ENCODE peak calls at places on chromosomes 2 and 18, in eight cellular contexts. J, E, B, T, V, O, M and S are unnamed samples. For H3K4me1, the result is how much of the 10 kb centered on the place peaks cover.

GRCh38 chr18:3054785-3055184 is 41.8 kb upstream of the LPIN2 start:
- DNase-seq in O (no peak), M (no peak), T (no peak), V (no peak), B (no peak), J (no peak), E (no peak), S (no peak)

GRCh38 chr2:86617153-86617552 is 6.5 kb downstream of the RNF103 start:
- DNase-seq in O (no peak), B (no peak), J (no peak), E (no peak), V (no peak), T (no peak), M (no peak), S (no peak)

GRCh38 chr2:67209107-67209506 is 188.0 kb upstream of the ETAA1 start:
- DNase-seq in T (no peak), M (no peak), V (no peak), E (no peak), O (no peak), J (no peak), B (no peak), S (no peak)

GRCh38 chr2:31534636-31535035 is 46.1 kb downstream of the SRD5A2 start:
- DNase-seq in B (no peak), O (no peak), V (no peak), M (no peak), E (no peak), T (no peak), J (no peak), S (no peak)

GRCh38 chr2:70132244-70133126 is 45.2 kb downstream of the PCBP1 start:
- DNase-seq in V (no peak), E (no peak), M (peak), J (no peak), B (peak), T (no peak), O (peak), S (peak)

GRCh38 chr18:40124107-40124506 is 1830.9 kb upstream of the PIK3C3 start:
- DNase-seq in T (no peak), E (no peak), V (no peak), M (no peak), J (no peak), B (peak), O (no peak), S (no peak)

GRCh38 chr2:100921685-100922161 is 80.4 kb upstream of the RPL31 start:
- DNase-seq in O (no peak), T (no peak), J (no peak), V (no peak), B (peak), E (no peak), M (no peak), S (no peak)

GRCh38 chr2:11411768-11412448 is 54.1 kb downstream of the E2F6 start:
- DNase-seq in J (no peak), V (peak), O (peak), M (peak), B (peak), E (no peak), T (no peak), S (peak)

GRCh38 chr18:8965398-8965797 is 137.1 kb upstream of the NDUFV2 start:
- DNase-seq in T (no peak), M (no peak), J (no peak), B (no peak), O (no peak), V (no peak), E (no peak), S (no peak)

GRCh38 chr2:235011929-235012631 is 60.3 kb downstream of the SH3BP4 start:
- DNase-seq in J (peak), M (no peak), T (no peak), E (no peak), V (no peak), O (no peak), B (no peak), S (no peak)

GRCh38 chr2:7758065-7758759 is 841.0 kb downstream of the RNF144A start:
- DNase-seq in J (no peak), O (no peak), T (no peak), V (no peak), B (no peak), E (no peak), M (no peak), S (no peak)

GRCh38 chr2:26088038-26088643 is 54.3 kb downstream of the RAB10 start:
- DNase-seq in B (peak), E (no peak), M (no peak), O (peak), V (no peak), J (peak), T (no peak), S (no peak)

GRCh38 chr2:78973630-78974029 is 51.9 kb upstream of the REG3G start:
- DNase-seq in M (no peak), E (no peak), T (no peak), O (no peak), J (no peak), B (no peak), V (no peak), S (no peak)

GRCh38 chr18:48409591-48410094 is 460 bp upstream of the ZBTB7C start:
- DNase-seq in B (no peak), E (no peak), V (peak), T (no peak), J (peak), M (no peak), O (no peak), S (peak)

GRCh38 chr2:112846056-112846455 is 9.5 kb upstream of the IL1B start:
- DNase-seq in B (no peak), J (peak), O (no peak), E (no peak), T (no peak), V (no peak), M (no peak), S (no peak)

GRCh38 chr18:55974521-55974920 is 386.5 kb upstream of the TCF4 start:
- DNase-seq in O (no peak), J (no peak), M (no peak), T (no peak), V (no peak), E (no peak), B (no peak), S (no peak)

GRCh38 chr18:55967019-55967418 is 379.0 kb upstream of the TCF4 start:
- DNase-seq in E (no peak), T (no peak), V (no peak), O (no peak), J (no peak), B (no peak), M (no peak), S (no peak)

GRCh38 chr18:55964171-55964570 is 376.2 kb upstream of the TCF4 start:
- DNase-seq in M (no peak), T (no peak), B (no peak), E (no peak), O (no peak), V (no peak), J (no peak), S (no peak)

DNA sequence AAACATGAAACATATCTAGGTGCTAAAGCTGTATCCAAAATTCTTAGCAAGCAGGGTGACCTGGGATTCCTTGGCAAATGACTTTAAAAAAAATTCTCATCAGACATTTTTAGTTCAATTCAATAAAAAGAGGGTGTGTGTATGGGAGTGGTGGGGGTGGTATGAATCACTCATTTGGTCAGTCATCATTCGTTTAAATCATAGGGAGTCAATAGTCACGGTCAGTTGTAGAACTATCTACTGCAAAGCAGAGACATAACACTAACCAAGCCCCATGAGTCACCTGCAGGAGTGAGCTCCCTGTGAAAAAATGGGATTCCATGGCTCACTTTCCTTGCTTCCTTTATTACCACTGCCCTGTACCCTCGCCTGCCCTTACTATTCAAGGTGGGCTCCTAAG is 380.6 kb upstream of the TCF4 start:
- DNase-seq in M (no peak), E (no peak), J (no peak), V (no peak), O (no peak), B (peak), T (no peak), S (no peak)
- H3K4me1 ChIP-seq in M (under half), E (under half), J (under half), V (under half), O (under half), B (under half), T (under half), S (under half)

GRCh38 chr2:121504316-121504715 is 26.4 kb upstream of the RNU4ATAC start:
- DNase-seq in M (no peak), O (no peak), B (no peak), J (no peak), V (no peak), E (no peak), T (no peak), S (no peak)
- H3K4me1 ChIP-seq in M (under half), O (under half), B (under half), J (under half), V (under half), E (under half), T (under half), S (under half)

GRCh38 chr2:233708942-233709341 is 3.8 kb upstream of the UGT1A5 start:
- DNase-seq in J (peak), E (no peak), M (no peak), O (peak), V (no peak), T (no peak), B (no peak), S (no peak)
- H3K4me1 ChIP-seq in J (under half), E (under half), M (under half), O (half or more), V (under half), T (under half), B (under half), S (under half)

DNA sequence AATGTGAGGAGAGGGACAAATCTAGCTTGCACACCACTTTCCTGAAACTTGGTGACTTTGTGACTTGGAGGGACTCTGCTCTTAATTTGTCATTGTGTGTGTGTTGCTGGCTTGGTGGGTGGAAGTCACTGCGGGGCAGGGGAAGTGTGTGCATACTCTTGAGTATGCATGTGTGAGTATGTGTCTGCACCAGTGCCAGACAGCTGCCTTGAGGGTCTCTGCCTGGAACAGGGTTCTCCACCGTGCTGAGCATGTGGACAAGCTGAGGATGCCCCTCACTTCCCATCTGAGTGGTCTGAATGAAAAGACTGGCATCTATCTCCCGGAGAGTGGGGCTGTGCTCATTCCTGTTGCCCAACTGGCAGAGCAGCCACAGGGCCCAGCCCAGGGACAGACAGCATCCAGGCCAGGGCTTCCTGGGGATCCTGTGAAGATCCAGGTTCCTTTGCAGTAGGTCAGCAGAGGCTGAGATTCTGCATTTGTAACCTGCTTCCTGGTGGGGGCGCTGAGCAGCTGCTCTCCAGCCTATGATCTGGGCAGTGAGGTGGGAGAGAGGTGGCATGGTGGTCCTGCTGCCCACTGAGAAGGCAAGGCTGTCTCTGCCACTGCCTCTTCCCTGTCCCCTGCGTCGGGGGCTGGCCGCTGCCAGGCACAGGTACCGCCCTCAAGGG is 138.9 kb upstream of the HAAO start:
- DNase-seq in E (no peak), J (no peak), M (no peak), T (no peak), B (no peak), V (no peak), O (peak), S (peak)
- H3K4me1 ChIP-seq in E (under half), J (under half), M (under half), T (half or more), B (under half), V (under half), O (under half), S (under half)

GRCh38 chr2:42060028-42060427 is 12.2 kb downstream of the PKDCC start:
- DNase-seq in E (no peak), B (no peak), O (no peak), J (no peak), T (no peak), V (no peak), M (no peak), S (no peak)
- H3K4me1 ChIP-seq in E (under half), B (under half), O (half or more), J (under half), T (under half), V (under half), M (under half), S (under half)

GRCh38 chr2:201152517-201152916 is 30.4 kb upstream of the CASP10 start:
- DNase-seq in B (no peak), T (no peak), E (no peak), J (no peak), V (peak), M (no peak), O (no peak), S (no peak)
- H3K4me1 ChIP-seq in B (under half), T (under half), E (under half), J (under half), V (under half), M (under half), O (half or more), S (under half)

GRCh38 chr2:168244318-168244717 is 3.1 kb downstream of the STK39 start:
- DNase-seq in T (no peak), J (no peak), E (peak), B (no peak), M (no peak), O (no peak), V (no peak), S (peak)

GRCh38 chr2:168241208-168241607 is 6.2 kb downstream of the STK39 start:
- DNase-seq in O (no peak), V (no peak), M (no peak), B (no peak), E (no peak), T (no peak), J (no peak), S (no peak)

GRCh38 chr2:168245074-168245825 is 2.1 kb downstream of the STK39 start:
- DNase-seq in B (no peak), O (no peak), M (no peak), J (no peak), T (no peak), V (no peak), E (no peak), S (no peak)

GRCh38 chr2:168241746-168242145 is 5.6 kb downstream of the STK39 start:
- DNase-seq in J (no peak), V (no peak), B (no peak), O (no peak), E (no peak), T (no peak), M (no peak), S (peak)

GRCh38 chr2:168243061-168243460 is 4.3 kb downstream of the STK39 start:
- DNase-seq in J (no peak), O (no peak), M (no peak), E (no peak), V (no peak), B (no peak), T (no peak), S (no peak)
- H3K4me1 ChIP-seq in J (under half), O (under half), M (under half), E (under half), V (under half), B (under half), T (under half), S (under half)